ENCODE peak calls at places on chromosomes 4 and X, in nine cellular contexts. V, W, D, T, E, B, H, Y and U are unnamed samples. For H3K4me1, the result is how much of the 10 kb centered on the place peaks cover.

GRCh38 chr4:163679189-163679588 is 184.7 kb downstream of the TMA16 start:
- DNase-seq in D (no peak), W (peak), E (no peak), B (no peak), T (no peak), H (no peak), Y (no peak), V (no peak), U (no peak)

GRCh38 chrX:63560601-63561218 is 209.6 kb upstream of the SPIN4 start:
- DNase-seq in E (peak), B (peak), D (peak), H (peak), V (peak), W (peak), Y (peak), T (peak), U (peak)

GRCh38 chr4:166341992-166342391 is 469.0 kb downstream of the TLL1 start:
- DNase-seq in D (no peak), B (no peak), Y (no peak), T (no peak), E (no peak), W (no peak), V (no peak), H (no peak), U (no peak)

GRCh38 chrX:80876877-80877276 is 67.2 kb upstream of the BRWD3 start:
- DNase-seq in B (peak), H (no peak), W (peak), E (no peak), D (no peak), V (peak), Y (no peak), T (no peak), U (no peak)

GRCh38 chr4:138300616-138301015 is 58.5 kb upstream of the SLC7A11 start:
- DNase-seq in V (peak), D (no peak), H (no peak), T (no peak), B (no peak), E (no peak), Y (no peak), W (no peak), U (no peak)

GRCh38 chr4:138039010-138039409 is 203.1 kb downstream of the SLC7A11 start:
- DNase-seq in W (peak), Y (no peak), T (no peak), V (peak), E (no peak), D (no peak), B (no peak), H (no peak), U (no peak)

GRCh38 chrX:25012433-25012735 is 3.4 kb downstream of the ARX start:
- DNase-seq in V (no peak), E (peak), B (peak), T (no peak), Y (no peak), H (no peak), D (no peak), W (no peak), U (no peak)

GRCh38 chrX:97389761-97390192 is 506.1 kb downstream of the RPA4 start:
- DNase-seq in V (peak), W (peak), H (no peak), D (no peak), Y (no peak), E (no peak), B (no peak), T (no peak), U (no peak)

GRCh38 chr4:187128226-187128625 is 404.6 kb upstream of the FAT1 start:
- DNase-seq in W (no peak), V (peak), Y (no peak), H (no peak), T (no peak), D (no peak), E (no peak), B (no peak), U (no peak)

GRCh38 chr4:110793381-110793801 is 170.5 kb upstream of the PITX2 start:
- DNase-seq in H (no peak), Y (no peak), E (no peak), D (no peak), V (peak), B (no peak), W (peak), T (no peak), U (no peak)

GRCh38 chrX:37349131-37350033 is at the start of gene PRRG1:
- DNase-seq in D (peak), T (peak), V (peak), B (peak), W (peak), Y (peak), E (peak), H (peak), U (peak)

GRCh38 chr4:8343051-8343966 is 73.8 kb downstream of the HTRA3 start:
- DNase-seq in D (peak), Y (peak), B (no peak), E (peak), H (peak), V (no peak), W (no peak), T (no peak), U (no peak)

GRCh38 chr4:3074846-3075651 is 568 bp downstream of the HTT start:
- DNase-seq in W (peak), B (peak), T (peak), E (peak), H (peak), Y (peak), V (peak), D (peak), U (peak)

GRCh38 chr4:110020681-110021443 is 108.2 kb downstream of the EGF start:
- DNase-seq in W (no peak), D (no peak), T (no peak), B (no peak), Y (no peak), E (no peak), H (no peak), V (no peak), U (no peak)

GRCh38 chr4:105194328-105195231 is 47.9 kb downstream of the TET2 start:
- DNase-seq in W (peak), E (no peak), Y (no peak), B (peak), T (no peak), H (no peak), V (peak), D (no peak), U (no peak)

GRCh38 chrX:7198499-7198898 is 50.5 kb upstream of the PUDP start:
- DNase-seq in D (no peak), W (no peak), Y (no peak), E (no peak), B (no peak), V (no peak), T (no peak), H (no peak), U (no peak)

GRCh38 chr4:33881176-33881575 is 2363.1 kb downstream of the ARAP2 start:
- DNase-seq in H (no peak), E (no peak), D (no peak), B (no peak), W (no peak), V (no peak), T (no peak), Y (no peak), U (no peak)

GRCh38 chrX:30748337-30748960 is 95.2 kb downstream of the GK start:
- DNase-seq in B (no peak), D (no peak), E (no peak), Y (no peak), T (no peak), W (no peak), H (peak), V (no peak), U (no peak)

GRCh38 chr4:102541708-102542107 is 40.5 kb downstream of the NFKB1 start:
- DNase-seq in Y (no peak), E (peak), W (no peak), T (no peak), B (no peak), H (no peak), V (no peak), D (peak), U (no peak)

GRCh38 chr4:15955670-15956069 is 7.3 kb downstream of the FGFBP2 start:
- DNase-seq in W (peak), H (no peak), E (no peak), B (peak), V (peak), Y (no peak), T (no peak), D (no peak), U (no peak)

GRCh38 chr4:175951794-175952193 is 113.8 kb upstream of the WDR17 start:
- DNase-seq in B (no peak), H (no peak), Y (no peak), W (no peak), E (no peak), D (no peak), V (no peak), T (no peak), U (no peak)

GRCh38 chr4:176193898-176194297 is 1.5 kb downstream of the SPATA4 start:
- DNase-seq in E (no peak), V (peak), W (peak), H (no peak), D (no peak), B (no peak), T (no peak), Y (no peak), U (no peak)

GRCh38 chr4:158824425-158825274 is 55.8 kb downstream of the FNIP2 start:
- DNase-seq in T (no peak), W (peak), V (peak), D (no peak), E (no peak), Y (no peak), B (no peak), H (no peak), U (no peak)

GRCh38 chrX:15973941-15974340 is 119.3 kb upstream of the AP1S2 start:
- DNase-seq in B (no peak), H (peak), D (no peak), Y (no peak), V (no peak), W (peak), T (no peak), E (no peak), U (no peak)

GRCh38 chr4:53764761-53765490 is 173.6 kb upstream of the LNX1 start:
- DNase-seq in W (peak), H (no peak), Y (no peak), B (no peak), T (no peak), V (peak), E (no peak), D (no peak), U (no peak)

GRCh38 chr4:163166041-163166579 is 580 bp downstream of the NAF1 start:
- DNase-seq in H (peak), E (peak), B (peak), V (peak), W (peak), Y (peak), D (peak), T (peak), U (peak)

GRCh38 chr4:127698789-127699200 is 31.4 kb upstream of the SLC25A31 start:
- DNase-seq in T (no peak), D (no peak), V (peak), W (peak), H (no peak), E (no peak), Y (no peak), B (no peak), U (no peak)

GRCh38 chrX:38107028-38107427 is 100.7 kb downstream of the SYTL5 start:
- DNase-seq in D (no peak), T (no peak), E (no peak), B (no peak), Y (no peak), H (no peak), W (no peak), V (no peak), U (no peak)

GRCh38 chr4:95510145-95510544 is 38.6 kb downstream of the UNC5C start:
- DNase-seq in V (peak), H (peak), T (no peak), Y (no peak), B (no peak), W (peak), D (no peak), E (no peak), U (no peak)

GRCh38 chr4:182715548-182715947 is 201.6 kb downstream of the DCTD start:
- DNase-seq in B (no peak), E (peak), V (no peak), D (no peak), W (no peak), Y (no peak), T (no peak), H (no peak), U (no peak)
- H3K27ac ChIP-seq in B (no peak), E (no peak), V (no peak), D (no peak), W (no peak), Y (no peak), T (no peak), H (no peak), U (no peak)

DNA sequence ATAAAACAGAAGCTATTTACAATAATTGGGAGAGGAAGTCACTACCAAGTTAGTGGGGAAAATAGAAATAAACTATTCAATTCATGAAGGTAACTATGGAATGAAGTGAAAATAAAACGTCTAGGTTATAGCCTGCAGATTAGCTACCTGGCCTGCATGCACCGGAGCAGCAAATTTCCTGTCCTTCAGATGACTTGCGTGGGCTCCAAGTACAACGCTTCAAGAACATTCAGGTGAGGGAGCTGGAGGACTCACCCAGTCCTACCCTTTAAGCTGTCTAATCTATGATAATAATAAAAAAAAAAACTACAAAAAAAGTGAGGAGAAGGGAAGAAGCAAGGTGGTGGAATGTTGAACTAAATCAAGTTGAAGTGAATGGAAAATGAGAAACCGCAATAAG is 13.2 kb downstream of the C4orf54 start:
- DNase-seq in W (no peak), D (no peak), B (no peak), V (no peak), T (no peak), H (no peak), E (no peak), Y (no peak), U (no peak)
- H3K4me3 ChIP-seq in W (no peak), D (no peak), B (no peak), V (no peak), T (no peak), H (no peak), E (peak), Y (no peak), U (no peak)

GRCh38 chr4:141081921-141082381 is 51.3 kb downstream of the RNF150 start:
- DNase-seq in T (no peak), E (no peak), H (no peak), W (peak), D (no peak), V (no peak), Y (no peak), B (no peak), U (no peak)
- H3K4me1 ChIP-seq in T (under half), E (under half), H (under half), W (under half), D (under half), V (under half), Y (under half), B (under half), U (under half)

GRCh38 chr4:23225564-23225963 is 532.8 kb downstream of the GBA3 start:
- DNase-seq in T (no peak), W (no peak), Y (no peak), B (no peak), V (no peak), H (no peak), E (no peak), D (no peak), U (no peak)
- H3K27ac ChIP-seq in T (no peak), W (no peak), Y (no peak), B (no peak), V (no peak), H (no peak), E (no peak), D (no peak), U (no peak)

DNA sequence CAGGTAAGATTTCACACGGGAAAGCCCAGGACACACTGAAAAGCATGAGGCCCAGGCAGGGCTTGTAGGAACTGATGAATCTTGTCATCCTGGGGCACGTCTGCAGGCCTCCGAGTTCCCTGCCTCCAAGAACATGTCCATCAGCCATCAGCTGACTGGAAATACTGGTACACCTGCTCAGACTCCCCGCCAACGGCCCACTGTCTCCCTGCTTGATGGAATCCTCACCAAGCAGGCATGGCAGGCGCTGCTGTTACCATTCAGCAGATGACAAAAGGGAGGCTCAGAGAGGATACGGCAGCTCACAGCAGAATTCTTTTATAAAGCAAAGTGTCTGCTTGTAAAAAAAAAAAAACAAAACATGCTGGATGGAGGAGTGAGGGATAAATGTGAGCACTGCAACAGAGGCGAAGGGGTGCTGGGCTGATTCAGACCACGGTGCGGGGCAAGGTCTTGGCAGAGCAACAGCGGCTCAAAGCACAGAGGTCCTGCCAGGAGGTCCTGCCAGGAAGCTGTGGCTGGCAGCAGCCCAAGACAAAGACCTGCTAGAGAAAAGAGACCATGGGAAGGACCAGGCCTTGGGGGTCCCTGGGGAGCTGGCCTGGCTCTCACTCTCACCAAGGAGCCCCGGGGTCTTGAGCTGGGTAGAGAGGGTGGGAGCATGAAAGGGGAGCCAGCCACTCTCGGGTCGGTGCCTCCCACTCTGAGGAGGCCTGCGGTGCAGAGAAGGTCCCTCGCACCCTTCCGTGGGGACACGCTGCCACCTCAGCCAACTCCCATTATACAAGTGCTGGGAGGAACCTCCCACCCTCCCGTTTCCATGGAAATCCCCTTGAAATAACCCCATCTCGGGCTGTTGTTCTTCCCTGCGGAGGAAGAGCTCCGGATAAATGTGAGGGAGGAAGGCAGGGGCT is 25.6 kb downstream of the PPP2R2C start:
- DNase-seq in H (no peak), B (no peak), W (no peak), D (no peak), Y (no peak), E (no peak), T (no peak), V (no peak), U (no peak)
- H3K4me3 ChIP-seq in H (no peak), B (no peak), W (no peak), D (no peak), Y (no peak), E (no peak), T (no peak), V (no peak), U (no peak)

GRCh38 chr4:168848977-168849687 is 160.9 kb downstream of the CBR4 start:
- DNase-seq in W (no peak), Y (no peak), B (no peak), H (no peak), V (peak), D (no peak), T (no peak), E (no peak), U (no peak)
- H3K4me1 ChIP-seq in W (under half), Y (under half), B (under half), H (half or more), V (under half), D (half or more), T (half or more), E (under half), U (under half)